ENCODE peak calls at places on chromosomes 11 and 22, in six cellular contexts. U, G, Q, X, Z and W are unnamed samples.

GRCh38 chr11:107769189-107769588 is 57.3 kb upstream of the SLN start:
- DNase-seq in U (no peak), G (no peak), Q (peak; percentile 70), X (no peak), Z (peak; percentile 7), W (no peak)

GRCh38 chr11:119066481-119066880 is 1.1 kb upstream of the VPS11 start:
- DNase-seq in U (no peak), G (no peak), Q (no peak), X (no peak), Z (no peak), W (peak; percentile 20)

GRCh38 chr22:17994424-17995108 is 29.8 kb downstream of the MICAL3 start:
- DNase-seq in U (no peak), G (no peak), Q (no peak), X (no peak), Z (no peak), W (no peak)

GRCh38 chr11:12798609-12799011 is 124.4 kb downstream of the TEAD1 start:
- DNase-seq in U (no peak), G (no peak), Q (no peak), X (no peak), Z (no peak), W (no peak)

GRCh38 chr22:39820266-39820665 is 73.3 kb downstream of the ENTHD1 start:
- DNase-seq in U (no peak), G (peak; percentile 11), Q (peak; percentile 82), X (no peak), Z (no peak), W (no peak)

GRCh38 chr11:3736816-3737215 is 60.5 kb downstream of the NUP98 start:
- DNase-seq in U (no peak), G (no peak), Q (no peak), X (no peak), Z (no peak), W (no peak)

GRCh38 chr11:59216654-59217640 is 4.2 kb upstream of the MPEG1 start:
- DNase-seq in U (no peak), G (no peak), Q (peak; percentile 67), X (peak; percentile 99), Z (no peak), W (no peak)

GRCh38 chr11:126127284-126127845 is 64.7 kb upstream of the CDON start:
- DNase-seq in U (no peak), G (no peak), Q (no peak), X (no peak), Z (no peak), W (no peak)

GRCh38 chr22:44086759-44087158 is 62.7 kb downstream of the PARVB start:
- DNase-seq in U (no peak), G (no peak), Q (no peak), X (no peak), Z (no peak), W (no peak)

GRCh38 chr22:35400335-35400680 is 368 bp downstream of the MCM5 start:
- DNase-seq in U (no peak), G (no peak), Q (no peak), X (no peak), Z (no peak), W (peak; percentile 12)

GRCh38 chr11:121240650-121241299 is 51.8 kb upstream of the SC5D start:
- DNase-seq in U (peak; percentile 47), G (no peak), Q (no peak), X (no peak), Z (no peak), W (no peak)

GRCh38 chr11:85663080-85663729 is 1.7 kb downstream of the CREBZF start:
- DNase-seq in U (no peak), G (no peak), Q (no peak), X (no peak), Z (no peak), W (no peak)

DNA sequence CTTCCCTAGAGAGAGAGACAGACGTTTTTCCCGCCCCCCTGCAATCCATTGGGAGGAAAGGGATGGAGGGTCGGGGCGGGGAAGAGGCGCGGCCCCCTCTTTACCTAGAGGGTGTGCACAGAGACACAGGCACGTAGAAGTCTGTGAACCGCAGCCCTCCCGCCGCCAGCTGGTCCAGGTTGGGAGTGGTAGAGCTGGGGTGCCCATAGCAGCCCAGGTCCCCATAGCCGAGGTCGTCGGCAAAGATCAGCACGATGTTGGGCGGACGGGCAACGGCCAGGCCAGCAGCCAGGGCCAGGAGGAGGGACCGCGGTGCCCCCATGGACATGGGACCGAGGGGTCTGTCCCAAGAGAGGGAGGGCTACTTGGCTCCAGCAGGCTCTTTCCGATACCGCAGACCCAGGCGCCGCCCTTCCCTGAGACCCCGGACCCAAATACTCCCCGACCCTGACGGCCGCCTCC is 469 bp downstream of the ARSA start:
- DNase-seq in U (peak; percentile 72), G (no peak), Q (no peak), X (no peak), Z (peak; percentile 15), W (no peak)
- TF ChIP-seq SMC3 in U (no peak), G (no peak), Q (no peak), X (no peak), Z (no peak), W (no peak)

DNA sequence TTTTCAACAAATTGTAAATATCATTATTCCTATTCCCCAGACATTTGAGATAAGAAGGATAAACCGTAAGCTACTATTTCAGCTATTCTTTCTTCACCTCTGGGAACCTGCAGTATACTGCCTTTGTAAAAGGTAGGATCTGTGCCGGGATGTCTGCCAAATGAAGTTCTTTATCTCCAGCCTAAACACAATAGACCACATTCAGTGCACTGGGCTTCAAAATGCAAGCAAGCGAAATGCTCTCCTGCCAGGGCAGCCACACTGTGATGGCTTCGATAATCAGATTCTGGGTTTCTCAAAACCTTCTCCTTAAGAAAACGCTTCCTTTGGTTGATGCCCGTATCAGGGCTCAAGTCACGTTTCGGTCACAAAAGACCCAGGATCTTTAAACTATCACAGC is 299.5 kb upstream of the B3GAT1 start:
- DNase-seq in U (no peak), G (no peak), Q (no peak), X (no peak), Z (no peak), W (no peak)
- TF ChIP-seq SMC3 in U (no peak), G (no peak), Q (no peak), X (no peak), Z (no peak), W (no peak)

GRCh38 chr22:48503035-48503625 is 1324.5 kb downstream of the BRD1 start:
- DNase-seq in U (no peak), G (no peak), Q (no peak), X (no peak), Z (no peak), W (no peak)
- TF ChIP-seq SMC3 in U (no peak), G (no peak), Q (no peak), X (no peak), Z (no peak), W (no peak)

DNA sequence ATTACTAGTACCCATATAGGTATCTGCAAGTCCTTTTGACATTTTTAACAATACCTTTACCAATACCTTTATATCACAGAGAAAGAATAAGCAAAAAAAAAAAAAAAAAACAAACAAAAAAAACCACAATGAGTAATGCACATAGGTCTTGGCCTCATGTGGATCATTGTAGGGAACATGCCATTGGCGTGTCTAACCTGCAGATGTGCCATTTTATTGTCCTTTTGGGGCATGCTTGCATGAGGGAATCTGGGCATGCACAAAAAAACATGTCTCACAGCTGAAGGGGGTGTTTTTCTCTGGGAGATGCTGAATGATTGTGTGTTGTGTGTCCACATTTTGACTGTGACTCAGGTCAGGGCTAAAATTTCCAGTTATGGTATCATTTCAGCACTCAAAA is 361.6 kb downstream of the GUCY1A2 start:
- DNase-seq in U (no peak), G (no peak), Q (no peak), X (no peak), Z (no peak), W (no peak)
- TF ChIP-seq SMC3 in U (no peak), G (no peak), Q (no peak), X (no peak), Z (no peak), W (no peak)

GRCh38 chr22:22216450-22216959 is 28.1 kb upstream of the VPREB1 start:
- DNase-seq in U (no peak), G (no peak), Q (no peak), X (no peak), Z (no peak), W (no peak)

GRCh38 chr22:22218302-22218701 is 26.3 kb upstream of the VPREB1 start:
- DNase-seq in U (no peak), G (no peak), Q (no peak), X (no peak), Z (no peak), W (peak; percentile 39)

GRCh38 chr22:22215659-22216449 is 28.7 kb upstream of the VPREB1 start:
- DNase-seq in U (no peak), G (no peak), Q (no peak), X (no peak), Z (no peak), W (no peak)

GRCh38 chr22:22214819-22215329 is 29.7 kb upstream of the VPREB1 start:
- DNase-seq in U (no peak), G (no peak), Q (no peak), X (no peak), Z (peak; percentile 65), W (no peak)

DNA sequence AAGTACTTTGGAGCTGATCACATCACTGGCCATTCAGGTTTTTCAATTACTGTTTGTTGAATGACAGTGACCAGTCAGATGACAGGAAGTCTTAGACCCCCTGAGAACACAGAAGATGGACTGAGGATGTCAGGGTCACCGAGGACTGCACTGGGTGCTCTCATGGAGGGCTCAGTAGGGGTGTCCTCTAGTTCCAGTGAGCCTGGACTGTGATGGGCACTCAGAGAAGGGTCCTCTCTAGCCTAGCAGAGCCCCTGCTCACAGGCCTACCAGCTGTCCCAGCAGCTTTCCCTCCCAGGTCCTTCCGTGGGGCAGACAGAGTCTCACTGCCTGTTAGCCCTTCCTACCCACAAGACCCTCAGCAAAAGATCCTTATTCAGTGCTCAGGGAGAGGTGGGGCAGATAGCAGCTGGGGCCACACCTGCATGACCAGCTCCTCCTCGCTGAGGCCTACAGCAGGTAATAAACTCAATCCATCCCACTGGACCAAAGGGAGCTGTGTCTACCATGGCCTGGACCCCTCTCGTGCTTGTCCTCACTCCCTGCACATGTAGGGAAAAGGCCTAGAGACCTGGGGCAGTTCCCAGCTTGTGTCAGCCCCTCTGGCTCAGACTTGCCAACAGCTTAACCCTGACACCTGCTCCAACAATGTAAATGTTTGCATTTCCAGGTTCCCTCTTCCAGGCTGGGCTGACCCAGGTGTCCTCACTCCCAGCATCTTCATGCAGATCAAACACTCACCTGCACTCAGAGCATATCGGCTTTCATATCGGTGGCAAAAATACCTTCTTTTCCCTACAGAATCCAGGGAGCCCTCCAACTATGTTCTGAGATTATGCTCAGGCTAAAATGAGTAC is 25.2 kb upstream of the VPREB1 start:
- DNase-seq in U (no peak), G (no peak), Q (no peak), X (no peak), Z (no peak), W (peak; percentile 39)
- TF ChIP-seq SMC3 in U (no peak), G (no peak), Q (no peak), X (no peak), Z (no peak), W (no peak)

GRCh38 chr22:46129390-46130041 is 20.8 kb upstream of the PPARA start:
- DNase-seq in U (no peak), G (no peak), Q (no peak), X (no peak), Z (no peak), W (no peak)
- TF ChIP-seq SMC3 in U (no peak), G (no peak), Q (no peak), X (no peak), Z (no peak), W (no peak)

GRCh38 chr22:19631899-19632670 is 82.2 kb upstream of the SEPTIN5 start:
- DNase-seq in U (peak; percentile 82), G (peak; percentile 46), Q (peak; percentile 27), X (no peak), Z (peak; percentile 32), W (peak; percentile 93)
- TF ChIP-seq SMC3 in U (peak; percentile 73), G (peak; percentile 24), Q (peak; percentile 60), X (no peak), Z (no peak), W (peak; percentile 95)